ENCODE peak calls at places on chromosomes 6 and 20, in nine cellular contexts. Q, W, N, P, G, Z, X, J and R are unnamed samples.

GRCh38 chr6:89311853-89312531 is 3.1 kb downstream of the GABRR2 start:
- DNase-seq in Q (no peak), W (peak), N (no peak), P (no peak), G (peak), Z (peak), X (peak), J (peak), R (no peak)

GRCh38 chr6:14082287-14082686 is 35.3 kb upstream of the CD83 start:
- DNase-seq in Q (no peak), W (no peak), N (no peak), P (no peak), G (no peak), Z (no peak), X (no peak), J (no peak), R (no peak)

GRCh38 chr20:33262658-33263065 is 20.4 kb upstream of the BPIFB1 start:
- DNase-seq in Q (peak), W (peak), N (no peak), P (no peak), G (peak), Z (peak), X (peak), J (no peak), R (peak)

GRCh38 chr6:17353440-17354175 is 39.8 kb upstream of the CAP2 start:
- DNase-seq in Q (no peak), W (no peak), N (no peak), P (no peak), G (no peak), Z (no peak), X (no peak), J (no peak), R (no peak)

GRCh38 chr20:33209789-33210188 is 7.4 kb upstream of the BPIFA3 start:
- DNase-seq in Q (no peak), W (peak), N (peak), P (peak), G (peak), Z (peak), X (peak), J (no peak), R (no peak)

GRCh38 chr6:139500977-139501376 is 126.5 kb upstream of the CITED2 start:
- DNase-seq in Q (no peak), W (no peak), N (no peak), P (no peak), G (no peak), Z (no peak), X (no peak), J (no peak), R (no peak)

GRCh38 chr6:151092561-151092960 is 147.2 kb upstream of the AKAP12 start:
- DNase-seq in Q (no peak), W (no peak), N (no peak), P (no peak), G (no peak), Z (no peak), X (peak), J (no peak), R (no peak)

GRCh38 chr20:5170341-5170740 is 43.5 kb downstream of the CDS2 start:
- DNase-seq in Q (no peak), W (no peak), N (no peak), P (no peak), G (no peak), Z (no peak), X (no peak), J (no peak), R (no peak)

GRCh38 chr6:150418825-150419594 is 50.2 kb downstream of the IYD start:
- DNase-seq in Q (peak), W (peak), N (peak), P (peak), G (peak), Z (peak), X (peak), J (peak), R (peak)

GRCh38 chr6:122652431-122652830 is 42.2 kb downstream of the PKIB start:
- DNase-seq in Q (no peak), W (no peak), N (no peak), P (no peak), G (no peak), Z (no peak), X (peak), J (no peak), R (no peak)

GRCh38 chr6:47631248-47632196 is 66.9 kb upstream of the ADGRF4 start:
- DNase-seq in Q (peak), W (peak), N (peak), P (no peak), G (no peak), Z (peak), X (peak), J (no peak), R (peak)

GRCh38 chr20:3471397-3472021 is 691 bp downstream of the ATRN start:
- DNase-seq in Q (no peak), W (no peak), N (peak), P (no peak), G (no peak), Z (no peak), X (no peak), J (peak), R (no peak)

GRCh38 chr20:62822239-62822787 is 5.5 kb downstream of the COL9A3 start:
- DNase-seq in Q (no peak), W (no peak), N (no peak), P (no peak), G (no peak), Z (no peak), X (no peak), J (no peak), R (no peak)

GRCh38 chr6:5206920-5207561 is 53.7 kb downstream of the LYRM4 start:
- DNase-seq in Q (no peak), W (no peak), N (no peak), P (no peak), G (no peak), Z (no peak), X (no peak), J (no peak), R (no peak)

GRCh38 chr6:7911345-7911725 is 747 bp upstream of the TXNDC5 start:
- DNase-seq in Q (no peak), W (no peak), N (no peak), P (no peak), G (no peak), Z (no peak), X (no peak), J (no peak), R (no peak)

GRCh38 chr6:24431045-24431451 is 28.3 kb downstream of the MRS2 start:
- DNase-seq in Q (peak), W (no peak), N (peak), P (no peak), G (no peak), Z (peak), X (peak), J (no peak), R (peak)

GRCh38 chr6:144334150-144334708 is 49.1 kb downstream of the UTRN start:
- DNase-seq in Q (no peak), W (no peak), N (peak), P (peak), G (no peak), Z (no peak), X (no peak), J (no peak), R (no peak)

GRCh38 chr6:111437573-111437972 is 45.4 kb downstream of the REV3L start:
- DNase-seq in Q (no peak), W (no peak), N (no peak), P (no peak), G (no peak), Z (no peak), X (no peak), J (no peak), R (no peak)

GRCh38 chr6:109738200-109738599 is 47.1 kb downstream of the FIG4 start:
- DNase-seq in Q (no peak), W (no peak), N (no peak), P (no peak), G (no peak), Z (no peak), X (no peak), J (no peak), R (no peak)

GRCh38 chr20:21325296-21325695 is 22.2 kb downstream of the XRN2 start:
- DNase-seq in Q (no peak), W (no peak), N (no peak), P (no peak), G (no peak), Z (no peak), X (peak), J (no peak), R (no peak)

GRCh38 chr6:106117579-106117978 is 31.4 kb downstream of the PRDM1 start:
- DNase-seq in Q (no peak), W (no peak), N (no peak), P (peak), G (no peak), Z (no peak), X (no peak), J (no peak), R (no peak)